ENCODE peak calls at places on chromosomes 12 and 14, in seven cellular contexts. K is heart right ventricle; I is testis; Y is CD8-positive, alpha-beta memory T cell; E is lung; L is K562; D is neural progenitor cell. S is an unnamed sample. For H3K4me1, the result is how much of the 10 kb centered on the place peaks cover.

GRCh38 chr12:114912811-114913210 is 228.8 kb upstream of the TBX3 start:
- DNase-seq in Y (no peak), K (no peak), L (no peak), I (no peak), E (no peak), D (no peak), S (no peak)

GRCh38 chr14:29278301-29278700 is 511.7 kb downstream of the FOXG1 start:
- DNase-seq in K (no peak), I (no peak), Y (no peak), L (no peak), E (no peak), D (no peak), S (no peak)

GRCh38 chr12:33555128-33555527 is 115.5 kb upstream of the SYT10 start:
- DNase-seq in I (no peak), K (no peak), L (no peak), E (no peak), D (no peak), Y (no peak), S (no peak)

GRCh38 chr14:23704890-23705289 is 68.7 kb downstream of the DHRS2 start:
- DNase-seq in L (no peak), E (no peak), K (no peak), I (no peak), D (peak), Y (no peak), S (no peak)

GRCh38 chr14:105312973-105313372 is 1.6 kb upstream of the PACS2 start:
- DNase-seq in E (no peak), L (no peak), D (no peak), Y (no peak), I (no peak), K (no peak), S (no peak)

GRCh38 chr14:79576434-79576833 is 634.9 kb downstream of the DIO2 start:
- DNase-seq in Y (no peak), K (no peak), D (no peak), L (no peak), I (no peak), E (no peak), S (no peak)

GRCh38 chr14:95240859-95241813 is 78.6 kb downstream of the CLMN start:
- DNase-seq in K (no peak), L (no peak), D (no peak), I (no peak), E (no peak), Y (no peak), S (no peak)

GRCh38 chr12:4280351-4281163 is 7.0 kb downstream of the CCND2 start:
- DNase-seq in D (peak), L (peak), Y (no peak), I (no peak), E (no peak), K (peak), S (peak)

GRCh38 chr12:108734200-108734906 is 3.0 kb upstream of the CORO1C start:
- DNase-seq in E (no peak), Y (no peak), D (no peak), I (no peak), K (no peak), L (peak), S (no peak)

GRCh38 chr12:52241205-52241842 is 8.3 kb downstream of the KRT7 start:
- DNase-seq in I (no peak), Y (no peak), E (no peak), L (no peak), D (no peak), K (no peak), S (no peak)

GRCh38 chr14:77059276-77059934 is 30.9 kb upstream of the IRF2BPL start:
- DNase-seq in I (peak), K (no peak), E (no peak), D (peak), L (peak), Y (no peak), S (peak)

GRCh38 chr14:96393292-96393691 is 1.4 kb downstream of the AK7 start:
- DNase-seq in E (no peak), K (no peak), Y (no peak), L (no peak), I (no peak), D (no peak), S (no peak)

GRCh38 chr14:76763362-76764041 is 2.2 kb downstream of the VASH1 start:
- DNase-seq in L (no peak), D (no peak), I (peak), E (peak), K (no peak), Y (no peak), S (no peak)

GRCh38 chr12:28610401-28611114 is 420.3 kb downstream of the CCDC91 start:
- DNase-seq in L (no peak), D (no peak), K (no peak), I (no peak), E (no peak), Y (no peak), S (no peak)

GRCh38 chr14:90567191-90567590 is 170.4 kb downstream of the CALM1 start:
- DNase-seq in D (no peak), K (no peak), E (no peak), L (no peak), I (no peak), Y (no peak), S (no peak)

GRCh38 chr12:120654656-120655055 is 14.2 kb downstream of the CABP1 start:
- DNase-seq in K (peak), Y (no peak), I (peak), L (no peak), E (no peak), D (no peak), S (no peak)

GRCh38 chr12:19035552-19035951 is 94.0 kb upstream of the PLEKHA5 start:
- DNase-seq in D (no peak), I (no peak), L (no peak), Y (no peak), K (no peak), E (no peak), S (no peak)

GRCh38 chr14:60164717-60165546 is at the start of gene DHRS7:
- DNase-seq in E (peak), Y (peak), I (peak), K (peak), L (peak), D (peak), S (peak)

GRCh38 chr12:67649165-67650126 is 901 bp downstream of the DYRK2 start:
- DNase-seq in D (peak), I (peak), K (peak), E (no peak), Y (peak), L (peak), S (peak)

GRCh38 chr14:31420013-31420318 is 384 bp downstream of the HEATR5A start:
- DNase-seq in Y (peak), D (peak), K (peak), E (peak), I (peak), L (peak), S (peak)

GRCh38 chr12:31722580-31722979 is 6.2 kb downstream of the AMN1 start:
- DNase-seq in E (no peak), L (no peak), D (no peak), Y (no peak), K (no peak), I (no peak), S (no peak)

GRCh38 chr14:71036433-71036832 is 129.2 kb downstream of the PCNX1 start:
- DNase-seq in Y (no peak), D (no peak), L (no peak), I (no peak), E (no peak), K (no peak), S (no peak)

GRCh38 chr12:49130151-49131050 is 794 bp downstream of the TUBA1B start:
- DNase-seq in L (peak), Y (peak), K (peak), E (peak), D (peak), I (peak), S (peak)

GRCh38 chr12:12645485-12645884 is 33.8 kb downstream of the CREBL2 start:
- DNase-seq in I (no peak), Y (peak), K (peak), E (no peak), D (peak), L (peak), S (peak)

GRCh38 chr14:25041484-25041883 is 8.5 kb downstream of the STXBP6 start:
- DNase-seq in D (no peak), Y (no peak), L (no peak), I (no peak), K (no peak), E (no peak), S (no peak)

GRCh38 chr14:72716471-72716870 is 177.4 kb downstream of the DPF3 start:
- DNase-seq in K (no peak), E (no peak), Y (no peak), D (no peak), I (no peak), L (no peak), S (no peak)

GRCh38 chr14:70398706-70399431 is 18.0 kb downstream of the SYNJ2BP start:
- DNase-seq in L (no peak), D (no peak), Y (no peak), I (no peak), K (no peak), E (no peak), S (no peak)

GRCh38 chr14:36222337-36222736 is 45.8 kb upstream of the PTCSC3 start:
- DNase-seq in K (no peak), L (no peak), E (no peak), I (no peak), D (no peak), Y (no peak), S (no peak)

GRCh38 chr14:104142136-104143041 is 4.0 kb downstream of the KIF26A start:
- DNase-seq in E (no peak), D (no peak), I (no peak), L (no peak), K (no peak), Y (no peak), S (no peak)

GRCh38 chr14:65301862-65302539 is 110.5 kb upstream of the FUT8 start:
- DNase-seq in E (no peak), Y (no peak), K (no peak), L (peak), I (no peak), D (no peak), S (no peak)

GRCh38 chr12:53713516-53713915 is 13.7 kb downstream of the CALCOCO1 start:
- DNase-seq in D (no peak), I (no peak), K (no peak), Y (no peak), L (no peak), E (no peak), S (no peak)

GRCh38 chr14:68757618-68758081 is 35.2 kb downstream of the ZFP36L1 start:
- DNase-seq in Y (no peak), E (no peak), D (no peak), K (peak), L (peak), I (peak), S (no peak)

GRCh38 chr12:114673169-114673833 is 10.7 kb downstream of the TBX3 start:
- DNase-seq in D (peak), E (no peak), K (no peak), I (no peak), Y (no peak), L (no peak), S (peak)

GRCh38 chr12:52585001-52585400 is 11.4 kb upstream of the KRT74 start:
- DNase-seq in I (no peak), D (no peak), K (no peak), Y (no peak), E (no peak), L (no peak), S (no peak)

GRCh38 chr12:104588048-104588942 is 131.5 kb downstream of the CHST11 start:
- DNase-seq in K (no peak), I (no peak), E (no peak), Y (no peak), D (no peak), L (no peak), S (no peak)

GRCh38 chr14:24595046-24595808 is 14.3 kb downstream of the GZMH start:
- DNase-seq in K (no peak), I (no peak), E (no peak), L (no peak), Y (no peak), D (no peak), S (no peak)

GRCh38 chr12:38949363-38949762 is 44.0 kb upstream of the CPNE8 start:
- DNase-seq in D (no peak), E (no peak), L (no peak), Y (no peak), K (no peak), I (no peak), S (no peak)

GRCh38 chr12:50661300-50662120 is 102.4 kb upstream of the ATF1 start:
- DNase-seq in L (no peak), I (no peak), E (no peak), K (no peak), D (no peak), Y (no peak), S (no peak)

GRCh38 chr12:70641691-70642090 is 4.5 kb upstream of the PTPRB start:
- DNase-seq in Y (no peak), K (no peak), L (no peak), I (no peak), E (no peak), D (no peak), S (no peak)
- H3K4me3 ChIP-seq in Y (no peak), K (no peak), L (no peak), I (no peak), E (no peak), D (no peak), S (no peak)

GRCh38 chr12:74689071-74689655 is 151.5 kb downstream of the ATXN7L3B start:
- DNase-seq in E (no peak), D (peak), Y (no peak), I (no peak), K (no peak), L (peak), S (no peak)
- H3K4me1 ChIP-seq in E (under half), D (under half), Y (under half), I (under half), K (under half), L (under half), S (under half)

GRCh38 chr14:49971156-49972141 is 78.6 kb downstream of the ARF6 start:
- DNase-seq in I (no peak), L (peak), D (no peak), Y (no peak), E (no peak), K (no peak), S (no peak)
- H3K4me3 ChIP-seq in I (no peak), L (no peak), D (no peak), Y (peak), E (no peak), K (peak), S (no peak)

GRCh38 chr12:14949631-14950030 is 11.3 kb upstream of the ERP27 start:
- DNase-seq in D (no peak), K (no peak), L (no peak), I (no peak), Y (no peak), E (no peak), S (no peak)

GRCh38 chr12:14950982-14951746 is 10.2 kb downstream of the ARHGDIB start:
- DNase-seq in K (peak), L (no peak), E (no peak), I (no peak), D (peak), Y (no peak), S (no peak)

GRCh38 chr12:14948672-14949071 is 10.3 kb upstream of the ERP27 start:
- DNase-seq in D (no peak), E (peak), L (peak), Y (peak), I (peak), K (peak), S (peak)

GRCh38 chr12:14952295-14952995 is 9.0 kb downstream of the ARHGDIB start:
- DNase-seq in D (no peak), K (peak), L (no peak), I (no peak), Y (peak), E (no peak), S (no peak)

DNA sequence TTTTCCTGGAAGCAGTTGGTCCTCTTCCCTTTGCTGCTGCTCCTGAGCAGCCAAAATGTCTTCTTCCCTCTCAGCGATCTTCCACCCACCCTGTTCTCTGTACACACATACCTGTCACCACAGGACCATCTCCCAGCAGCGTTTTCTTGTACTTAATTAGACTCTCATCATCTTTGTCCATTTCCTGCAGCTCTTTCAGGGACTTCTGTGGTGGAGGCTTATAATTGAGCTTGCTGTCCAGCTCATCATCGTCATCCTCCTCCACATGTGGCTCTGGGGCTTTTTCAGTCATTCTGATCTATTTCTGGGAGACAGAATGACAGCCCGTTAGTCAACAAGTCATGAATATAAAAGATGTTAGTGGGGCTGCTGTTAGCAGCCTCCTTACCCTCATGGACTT is 11.0 kb downstream of the ARHGDIB start:
- DNase-seq in D (peak), Y (no peak), K (no peak), I (no peak), E (no peak), L (no peak), S (no peak)
- H3K4me1 ChIP-seq in D (under half), Y (half or more), K (half or more), I (under half), E (under half), L (under half), S (under half)

GRCh38 chr12:124910561-124911478 is 3.6 kb downstream of the UBC start:
- DNase-seq in L (peak), I (no peak), D (peak), K (no peak), Y (no peak), E (no peak), S (no peak)
- H3K4me3 ChIP-seq in L (no peak), I (no peak), D (no peak), K (peak), Y (no peak), E (peak), S (peak)

GRCh38 chr14:101713641-101714349 is 47.7 kb upstream of the PPP2R5C start:
- DNase-seq in D (no peak), I (no peak), L (peak), K (no peak), Y (peak), E (peak), S (no peak)
- H3K4me1 ChIP-seq in D (under half), I (under half), L (half or more), K (under half), Y (half or more), E (under half), S (under half)

S was measured in BE2C.